ENCODE peak calls at places on chromosomes 4 and X, in nine cellular contexts. One of them, this sample, is unnamed.
A peak's percentile ranks its signal among the peaks of the same experiment; 100 is the strongest.

GRCh38 chr4:24471623-24472510 is 112.5 kb downstream of the DHX15 start:
- DNase-seq in MCF 10A: no peak
- DNase-seq in fibroblast of lung: peak; percentile 30
- DNase-seq in lung: no peak
- DNase-seq in astrocyte of the cerebellum: no peak
- DNase-seq in kidney: peak; percentile 76
- DNase-seq in ovary: peak; percentile 55
- DNase-seq in AG10803: peak; percentile 6
- DNase-seq in neural crest cell: peak; percentile 25
- DNase-seq in this sample: peak; percentile 47

GRCh38 chrX:118116308-118117068 is at the start of gene KLHL13:
- DNase-seq in MCF 10A: peak; percentile 33
- DNase-seq in fibroblast of lung: peak; percentile 41
- DNase-seq in lung: no peak
- DNase-seq in astrocyte of the cerebellum: no peak
- DNase-seq in kidney: peak; percentile 84
- DNase-seq in ovary: peak; percentile 60
- DNase-seq in AG10803: peak; percentile 1
- DNase-seq in neural crest cell: peak; percentile 17
- DNase-seq in this sample: peak; percentile 38

GRCh38 chr4:8316911-8317351 is 47.4 kb downstream of the HTRA3 start:
- DNase-seq in MCF 10A: no peak
- DNase-seq in fibroblast of lung: no peak
- DNase-seq in lung: no peak
- DNase-seq in astrocyte of the cerebellum: no peak
- DNase-seq in kidney: peak; percentile 56
- DNase-seq in ovary: no peak
- DNase-seq in AG10803: no peak
- DNase-seq in neural crest cell: no peak
- DNase-seq in this sample: no peak

GRCh38 chr4:71186566-71187398 is 152.0 kb upstream of the SLC4A4 start:
- DNase-seq in MCF 10A: no peak
- DNase-seq in fibroblast of lung: peak; percentile 63
- DNase-seq in lung: peak; percentile 56
- DNase-seq in astrocyte of the cerebellum: no peak
- DNase-seq in kidney: peak; percentile 67
- DNase-seq in ovary: peak; percentile 36
- DNase-seq in AG10803: peak; percentile 69
- DNase-seq in neural crest cell: peak; percentile 49
- DNase-seq in this sample: peak; percentile 52

GRCh38 chr4:41538887-41539498 is 1.0 kb downstream of the LIMCH1 start:
- DNase-seq in MCF 10A: peak; percentile 70
- DNase-seq in fibroblast of lung: peak; percentile 62
- DNase-seq in lung: no peak
- DNase-seq in astrocyte of the cerebellum: no peak
- DNase-seq in kidney: no peak
- DNase-seq in ovary: peak; percentile 21
- DNase-seq in AG10803: no peak
- DNase-seq in neural crest cell: no peak
- DNase-seq in this sample: no peak

GRCh38 chr4:133996431-133997121 is 205.0 kb downstream of the PABPC4L start:
- DNase-seq in MCF 10A: no peak
- DNase-seq in fibroblast of lung: no peak
- DNase-seq in lung: no peak
- DNase-seq in astrocyte of the cerebellum: no peak
- DNase-seq in kidney: no peak
- DNase-seq in ovary: no peak
- DNase-seq in AG10803: no peak
- DNase-seq in neural crest cell: no peak
- DNase-seq in this sample: no peak

GRCh38 chr4:73257995-73258667 is 467 bp downstream of the ANKRD17 start:
- DNase-seq in MCF 10A: peak; percentile 45
- DNase-seq in fibroblast of lung: peak; percentile 52
- DNase-seq in lung: peak; percentile 29
- DNase-seq in astrocyte of the cerebellum: no peak
- DNase-seq in kidney: no peak
- DNase-seq in ovary: peak; percentile 58
- DNase-seq in AG10803: peak; percentile 15
- DNase-seq in neural crest cell: no peak
- DNase-seq in this sample: no peak

GRCh38 chrX:103356897-103357296 is 591 bp downstream of the TCEAL9 start:
- DNase-seq in MCF 10A: no peak
- DNase-seq in fibroblast of lung: no peak
- DNase-seq in lung: no peak
- DNase-seq in astrocyte of the cerebellum: no peak
- DNase-seq in kidney: no peak
- DNase-seq in ovary: peak; percentile 52
- DNase-seq in AG10803: no peak
- DNase-seq in neural crest cell: no peak
- DNase-seq in this sample: peak; percentile 24

GRCh38 chr4:164293181-164293580 is 460.8 kb upstream of the SMIM31 start:
- DNase-seq in MCF 10A: no peak
- DNase-seq in fibroblast of lung: no peak
- DNase-seq in lung: no peak
- DNase-seq in astrocyte of the cerebellum: no peak
- DNase-seq in kidney: no peak
- DNase-seq in ovary: no peak
- DNase-seq in AG10803: no peak
- DNase-seq in neural crest cell: no peak
- DNase-seq in this sample: no peak

GRCh38 chr4:19831644-19832285 is 419.9 kb upstream of the SLIT2 start:
- DNase-seq in MCF 10A: no peak
- DNase-seq in fibroblast of lung: peak; percentile 71
- DNase-seq in lung: no peak
- DNase-seq in astrocyte of the cerebellum: no peak
- DNase-seq in kidney: no peak
- DNase-seq in ovary: no peak
- DNase-seq in AG10803: peak; percentile 29
- DNase-seq in neural crest cell: no peak
- DNase-seq in this sample: no peak

GRCh38 chr4:84870398-84871163 is 95.9 kb downstream of the WDFY3 start:
- DNase-seq in MCF 10A: peak; percentile 27
- DNase-seq in fibroblast of lung: peak; percentile 91
- DNase-seq in lung: no peak
- DNase-seq in astrocyte of the cerebellum: peak; percentile 54
- DNase-seq in kidney: no peak
- DNase-seq in ovary: no peak
- DNase-seq in AG10803: peak; percentile 30
- DNase-seq in neural crest cell: no peak
- DNase-seq in this sample: no peak

GRCh38 chr4:105909699-105910340 is 14.5 kb downstream of the NPNT start:
- DNase-seq in MCF 10A: peak; percentile 59
- DNase-seq in fibroblast of lung: no peak
- DNase-seq in lung: no peak
- DNase-seq in astrocyte of the cerebellum: no peak
- DNase-seq in kidney: no peak
- DNase-seq in ovary: no peak
- DNase-seq in AG10803: no peak
- DNase-seq in neural crest cell: no peak
- DNase-seq in this sample: no peak

DNA sequence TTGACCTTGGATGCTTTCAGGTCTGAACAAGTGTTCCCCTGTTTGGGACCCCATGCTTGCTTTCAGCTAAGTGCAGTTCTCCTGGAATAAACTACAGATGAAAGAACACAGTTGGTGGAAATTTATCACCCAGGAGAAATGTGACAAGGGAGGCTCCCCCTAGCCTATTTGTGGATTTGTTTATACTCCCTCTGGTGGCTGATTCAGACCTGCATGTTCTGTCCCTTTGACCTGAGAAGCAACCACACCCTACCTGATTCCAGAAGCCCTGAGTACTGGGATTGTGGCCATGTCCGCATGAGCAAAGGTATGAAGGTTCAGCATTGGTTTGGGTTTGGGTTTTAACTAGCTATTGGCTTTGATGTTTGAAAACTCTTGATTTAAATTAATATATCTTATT is 440.9 kb downstream of the MID1IP1 start:
- DNase-seq in MCF 10A: peak; percentile 51
- DNase-seq in fibroblast of lung: peak; percentile 2
- DNase-seq in lung: no peak
- DNase-seq in astrocyte of the cerebellum: peak; percentile 3
- DNase-seq in kidney: no peak
- DNase-seq in ovary: no peak
- DNase-seq in AG10803: no peak
- DNase-seq in neural crest cell: no peak
- DNase-seq in this sample: no peak
- TF ChIP-seq CTCF in MCF 10A: peak; percentile 37
- TF ChIP-seq CTCF in fibroblast of lung: peak; percentile 32
- TF ChIP-seq CTCF in lung: peak; percentile 6
- TF ChIP-seq CTCF in astrocyte of the cerebellum: peak; percentile 49
- TF ChIP-seq CTCF in kidney: peak; percentile 33
- TF ChIP-seq CTCF in ovary: no peak
- TF ChIP-seq CTCF in AG10803: peak; percentile 33
- TF ChIP-seq CTCF in neural crest cell: peak; percentile 62
- TF ChIP-seq CTCF in this sample: peak; percentile 52

GRCh38 chr4:26856906-26857277 is 3.7 kb upstream of the STIM2 start:
- DNase-seq in MCF 10A: no peak
- DNase-seq in fibroblast of lung: no peak
- DNase-seq in lung: no peak
- DNase-seq in astrocyte of the cerebellum: no peak
- DNase-seq in kidney: no peak
- DNase-seq in ovary: no peak
- DNase-seq in AG10803: no peak
- DNase-seq in neural crest cell: no peak
- DNase-seq in this sample: no peak

GRCh38 chr4:26859762-26860156 is 882 bp upstream of the STIM2 start:
- DNase-seq in MCF 10A: no peak
- DNase-seq in fibroblast of lung: no peak
- DNase-seq in lung: no peak
- DNase-seq in astrocyte of the cerebellum: no peak
- DNase-seq in kidney: no peak
- DNase-seq in ovary: no peak
- DNase-seq in AG10803: no peak
- DNase-seq in neural crest cell: no peak
- DNase-seq in this sample: no peak

GRCh38 chr4:26858035-26858918 is 2.4 kb upstream of the STIM2 start:
- DNase-seq in MCF 10A: peak; percentile 21
- DNase-seq in fibroblast of lung: no peak
- DNase-seq in lung: no peak
- DNase-seq in astrocyte of the cerebellum: no peak
- DNase-seq in kidney: no peak
- DNase-seq in ovary: no peak
- DNase-seq in AG10803: no peak
- DNase-seq in neural crest cell: no peak
- DNase-seq in this sample: no peak

GRCh38 chr4:26858947-26859401 is 1.7 kb upstream of the STIM2 start:
- DNase-seq in MCF 10A: no peak
- DNase-seq in fibroblast of lung: peak; percentile 32
- DNase-seq in lung: no peak
- DNase-seq in astrocyte of the cerebellum: no peak
- DNase-seq in kidney: no peak
- DNase-seq in ovary: no peak
- DNase-seq in AG10803: no peak
- DNase-seq in neural crest cell: no peak
- DNase-seq in this sample: no peak

DNA sequence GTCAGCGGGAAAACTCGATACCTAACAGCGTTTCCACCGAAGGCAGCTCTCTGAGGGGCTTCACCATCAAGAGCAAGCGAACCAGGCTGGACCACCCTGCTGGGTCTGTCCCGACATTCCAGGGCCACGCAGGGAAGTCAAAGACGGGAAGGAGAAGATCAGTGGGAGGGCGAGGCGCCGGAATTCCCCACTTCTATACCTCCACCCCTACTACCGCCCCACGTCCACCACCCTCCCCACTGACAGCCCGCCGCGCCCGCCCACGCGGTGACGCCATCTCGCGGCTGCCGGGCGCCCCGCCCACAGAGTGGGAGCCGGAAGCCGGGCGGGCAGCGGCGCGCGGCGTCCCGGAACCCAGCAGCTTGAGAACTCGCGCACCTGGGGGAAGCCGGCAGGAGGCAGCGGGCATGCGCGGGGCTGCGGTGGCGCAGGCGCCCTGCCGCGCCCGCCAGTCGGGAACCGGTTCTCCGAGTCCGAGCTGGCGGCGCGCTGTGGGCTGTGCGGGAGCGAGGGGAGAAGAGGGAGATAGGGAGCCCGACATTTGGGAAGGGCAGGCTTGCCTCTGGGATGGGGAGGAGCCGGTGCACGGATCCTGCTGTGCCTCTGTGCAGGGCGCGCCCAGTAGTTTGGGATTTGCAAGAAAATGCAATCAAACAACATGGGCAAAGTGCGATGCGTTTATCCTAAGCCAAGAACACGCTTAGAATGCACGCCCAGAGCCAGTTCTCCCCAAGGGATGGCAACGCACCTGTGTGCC is 3.2 kb upstream of the STIM2 start:
- DNase-seq in MCF 10A: peak; percentile 78
- DNase-seq in fibroblast of lung: peak; percentile 85
- DNase-seq in lung: peak; percentile 88
- DNase-seq in astrocyte of the cerebellum: no peak
- DNase-seq in kidney: peak; percentile 97
- DNase-seq in ovary: peak; percentile 92
- DNase-seq in AG10803: peak; percentile 79
- DNase-seq in neural crest cell: peak; percentile 64
- DNase-seq in this sample: peak; percentile 85
- TF ChIP-seq CTCF in MCF 10A: no peak
- TF ChIP-seq CTCF in fibroblast of lung: no peak
- TF ChIP-seq CTCF in lung: no peak
- TF ChIP-seq CTCF in astrocyte of the cerebellum: no peak
- TF ChIP-seq CTCF in kidney: no peak
- TF ChIP-seq CTCF in ovary: no peak
- TF ChIP-seq CTCF in AG10803: no peak
- TF ChIP-seq CTCF in neural crest cell: no peak
- TF ChIP-seq CTCF in this sample: no peak

DNA sequence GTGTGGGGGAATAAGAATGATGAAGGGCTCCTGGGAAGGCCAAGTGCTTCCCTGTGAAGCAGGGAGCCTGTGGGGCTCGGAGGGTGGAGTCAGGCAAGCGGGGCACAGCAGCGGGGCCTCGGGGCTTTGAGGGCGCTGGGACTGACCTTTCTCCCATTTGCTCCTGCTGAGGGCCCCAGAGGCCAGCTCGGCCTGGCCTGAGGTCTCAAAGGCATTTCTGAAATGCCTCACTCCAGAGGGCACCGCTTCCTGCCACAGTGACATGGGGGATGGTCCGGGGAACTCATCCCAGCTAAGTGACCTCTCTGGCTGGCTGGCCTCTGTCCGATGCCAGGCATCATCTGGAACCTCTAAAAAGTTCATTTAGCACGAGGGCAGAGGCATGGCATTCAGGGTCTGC is 98.8 kb upstream of the STX18 start:
- DNase-seq in MCF 10A: no peak
- DNase-seq in fibroblast of lung: no peak
- DNase-seq in lung: no peak
- DNase-seq in astrocyte of the cerebellum: no peak
- DNase-seq in kidney: no peak
- DNase-seq in ovary: no peak
- DNase-seq in AG10803: peak; percentile 33
- DNase-seq in neural crest cell: peak; percentile 45
- DNase-seq in this sample: no peak
- TF ChIP-seq CTCF in MCF 10A: no peak
- TF ChIP-seq CTCF in fibroblast of lung: no peak
- TF ChIP-seq CTCF in lung: no peak
- TF ChIP-seq CTCF in astrocyte of the cerebellum: no peak
- TF ChIP-seq CTCF in kidney: no peak
- TF ChIP-seq CTCF in ovary: no peak
- TF ChIP-seq CTCF in AG10803: no peak
- TF ChIP-seq CTCF in neural crest cell: no peak
- TF ChIP-seq CTCF in this sample: no peak

GRCh38 chrX:121062289-121062688 is 14.9 kb downstream of the GLUD2 start:
- DNase-seq in MCF 10A: no peak
- DNase-seq in fibroblast of lung: no peak
- DNase-seq in lung: no peak
- DNase-seq in astrocyte of the cerebellum: no peak
- DNase-seq in kidney: no peak
- DNase-seq in ovary: no peak
- DNase-seq in AG10803: no peak
- DNase-seq in neural crest cell: no peak
- DNase-seq in this sample: no peak

GRCh38 chrX:121064579-121064978 is 17.2 kb downstream of the GLUD2 start:
- DNase-seq in MCF 10A: no peak
- DNase-seq in fibroblast of lung: no peak
- DNase-seq in lung: no peak
- DNase-seq in astrocyte of the cerebellum: no peak
- DNase-seq in kidney: no peak
- DNase-seq in ovary: no peak
- DNase-seq in AG10803: no peak
- DNase-seq in neural crest cell: no peak
- DNase-seq in this sample: no peak
- TF ChIP-seq CTCF in MCF 10A: no peak
- TF ChIP-seq CTCF in fibroblast of lung: no peak
- TF ChIP-seq CTCF in lung: no peak
- TF ChIP-seq CTCF in astrocyte of the cerebellum: no peak
- TF ChIP-seq CTCF in kidney: no peak
- TF ChIP-seq CTCF in ovary: no peak
- TF ChIP-seq CTCF in AG10803: no peak
- TF ChIP-seq CTCF in neural crest cell: no peak
- TF ChIP-seq CTCF in this sample: no peak